ENCODE peak calls at places on chromosome 7, in seven cellular contexts. M is upper lobe of left lung; W is RWPE1; F is CD8-positive, alpha-beta memory T cell; L is PC-9; S is substantia nigra; Y is iPS DF 6.9. K is an unnamed sample.

GRCh38 chr7:27204851-27205322 is 5.0 kb upstream of the HOXA13 start:
- DNase-seq in M (peak; percentile 86), W (no peak), F (no peak), L (no peak), S (no peak), Y (no peak), K (no peak)

GRCh38 chr7:133955208-133955607 is 171.9 kb upstream of the LRGUK start:
- DNase-seq in M (no peak), W (no peak), F (no peak), L (no peak), S (no peak), Y (no peak), K (no peak)

GRCh38 chr7:47080816-47081215 is 501.1 kb downstream of the TNS3 start:
- DNase-seq in M (no peak), W (no peak), F (no peak), L (no peak), S (no peak), Y (no peak), K (no peak)

GRCh38 chr7:136919820-136920219 is 51.4 kb downstream of the CHRM2 start:
- DNase-seq in M (no peak), W (no peak), F (no peak), L (no peak), S (no peak), Y (no peak), K (no peak)

GRCh38 chr7:158963780-158964222 is 107.4 kb downstream of the DYNC2I1 start:
- DNase-seq in M (no peak), W (no peak), F (no peak), L (no peak), S (no peak), Y (no peak), K (no peak)

GRCh38 chr7:127954371-127954770 is 76.9 kb downstream of the LRRC4 start:
- DNase-seq in M (no peak), W (no peak), F (no peak), L (no peak), S (no peak), Y (no peak), K (no peak)

GRCh38 chr7:40921589-40922315 is 781.1 kb downstream of the INHBA start:
- DNase-seq in M (no peak), W (no peak), F (no peak), L (no peak), S (no peak), Y (no peak), K (no peak)

GRCh38 chr7:92987095-92987494 is 130.7 kb downstream of the SAMD9 start:
- DNase-seq in M (no peak), W (no peak), F (no peak), L (no peak), S (no peak), Y (no peak), K (no peak)

GRCh38 chr7:82080254-82080924 is 310.5 kb upstream of the HGF start:
- DNase-seq in M (no peak), W (no peak), F (no peak), L (no peak), S (no peak), Y (no peak), K (no peak)

GRCh38 chr7:82044497-82045080 is 274.7 kb upstream of the HGF start:
- DNase-seq in M (no peak), W (peak; percentile 13), F (no peak), L (peak; percentile 25), S (no peak), Y (no peak), K (peak; percentile 20)

GRCh38 chr7:155460926-155461613 is 3.1 kb downstream of the EN2 start:
- DNase-seq in M (peak; percentile 50), W (no peak), F (no peak), L (no peak), S (no peak), Y (no peak), K (no peak)

GRCh38 chr7:94127026-94127425 is 122.9 kb upstream of the BET1 start:
- DNase-seq in M (no peak), W (no peak), F (no peak), L (no peak), S (no peak), Y (no peak), K (no peak)

GRCh38 chr7:128405345-128406146 is 4.2 kb downstream of the IMPDH1 start:
- DNase-seq in M (peak; percentile 93), W (peak; percentile 67), F (peak; percentile 62), L (peak; percentile 58), S (no peak), Y (no peak), K (no peak)

GRCh38 chr7:5477723-5478531 is 54.3 kb upstream of the TNRC18 start:
- DNase-seq in M (no peak), W (no peak), F (no peak), L (no peak), S (no peak), Y (no peak), K (no peak)

GRCh38 chr7:43220250-43220649 is 107.8 kb downstream of the HECW1 start:
- DNase-seq in M (no peak), W (no peak), F (no peak), L (no peak), S (no peak), Y (no peak), K (no peak)

GRCh38 chr7:101915000-101915399 is 97.6 kb downstream of the CUX1 start:
- DNase-seq in M (no peak), W (no peak), F (no peak), L (no peak), S (no peak), Y (no peak), K (peak; percentile 59)

GRCh38 chr7:98569606-98570337 is 47.3 kb upstream of the NPTX2 start:
- DNase-seq in M (no peak), W (no peak), F (no peak), L (no peak), S (peak; percentile 32), Y (no peak), K (peak; percentile 47)

GRCh38 chr7:85104432-85105205 is 82.2 kb downstream of the SEMA3D start:
- DNase-seq in M (no peak), W (peak; percentile 17), F (no peak), L (no peak), S (no peak), Y (no peak), K (no peak)

GRCh38 chr7:31101544-31101943 is 49.4 kb downstream of the ADCYAP1R1 start:
- DNase-seq in M (no peak), W (no peak), F (no peak), L (no peak), S (no peak), Y (no peak), K (no peak)

GRCh38 chr7:4612237-4612636 is 69.9 kb upstream of the FOXK1 start:
- DNase-seq in M (no peak), W (no peak), F (no peak), L (no peak), S (no peak), Y (no peak), K (no peak)

GRCh38 chr7:41425926-41426325 is 277.0 kb downstream of the INHBA start:
- DNase-seq in M (no peak), W (peak; percentile 81), F (no peak), L (no peak), S (no peak), Y (no peak), K (no peak)

GRCh38 chr7:29202651-29203069 is 8.1 kb downstream of the CHN2 start:
- DNase-seq in M (no peak), W (no peak), F (no peak), L (no peak), S (no peak), Y (no peak), K (peak; percentile 24)

GRCh38 chr7:16838386-16838785 is 33.6 kb upstream of the AGR2 start:
- DNase-seq in M (no peak), W (no peak), F (no peak), L (no peak), S (no peak), Y (no peak), K (no peak)

GRCh38 chr7:41940760-41941343 is 238.0 kb upstream of the INHBA start:
- DNase-seq in M (no peak), W (peak; percentile 75), F (peak; percentile 10), L (peak; percentile 61), S (peak; percentile 11), Y (peak; percentile 72), K (peak; percentile 53)

GRCh38 chr7:31095286-31096197 is 43.4 kb downstream of the ADCYAP1R1 start:
- DNase-seq in M (no peak), W (no peak), F (no peak), L (no peak), S (no peak), Y (no peak), K (no peak)

GRCh38 chr7:66754541-66754940 is 14.0 kb downstream of the RABGEF1 start:
- DNase-seq in M (no peak), W (no peak), F (no peak), L (no peak), S (no peak), Y (no peak), K (no peak)
- H3K27ac ChIP-seq in M (no peak overlapping the region), W (peak overlapping the region; percentile 30), F (no peak overlapping the region), L (no peak overlapping the region), S (no peak overlapping the region), Y (no peak overlapping the region), K (no peak overlapping the region)

GRCh38 chr7:126001344-126001743 is 1071.7 kb upstream of the POT1 start:
- DNase-seq in M (no peak), W (no peak), F (no peak), L (no peak), S (no peak), Y (no peak), K (no peak)

GRCh38 chr7:126005064-126005463 is 1075.4 kb upstream of the POT1 start:
- DNase-seq in M (no peak), W (no peak), F (no peak), L (no peak), S (no peak), Y (no peak), K (no peak)
- H3K27ac ChIP-seq in M (no peak overlapping the region), W (no peak overlapping the region), F (no peak overlapping the region), L (no peak overlapping the region), S (no peak overlapping the region), Y (no peak overlapping the region), K (no peak overlapping the region)

GRCh38 chr7:144391823-144392255 is 11.7 kb downstream of the NOBOX start:
- DNase-seq in M (no peak), W (peak; percentile 49), F (no peak), L (peak; percentile 16), S (no peak), Y (peak; percentile 35), K (no peak)

GRCh38 chr7:144391014-144391413 is 12.5 kb downstream of the NOBOX start:
- DNase-seq in M (no peak), W (no peak), F (no peak), L (no peak), S (no peak), Y (no peak), K (no peak)

GRCh38 chr7:144386741-144387140 is 16.8 kb downstream of the NOBOX start:
- DNase-seq in M (no peak), W (no peak), F (no peak), L (no peak), S (no peak), Y (no peak), K (no peak)

GRCh38 chr7:144388950-144389349 is 14.5 kb downstream of the NOBOX start:
- DNase-seq in M (no peak), W (no peak), F (no peak), L (no peak), S (no peak), Y (no peak), K (no peak)

GRCh38 chr7:144390481-144390880 is 13.0 kb downstream of the NOBOX start:
- DNase-seq in M (no peak), W (no peak), F (no peak), L (no peak), S (no peak), Y (no peak), K (no peak)
- H3K27ac ChIP-seq in M (no peak overlapping the region), W (no peak overlapping the region), F (no peak overlapping the region), L (no peak overlapping the region), S (no peak overlapping the region), Y (no peak overlapping the region), K (no peak overlapping the region)

GRCh38 chr7:139059905-139060304 is 24.1 kb upstream of the ZC3HAV1L start:
- DNase-seq in M (no peak), W (no peak), F (no peak), L (no peak), S (no peak), Y (no peak), K (no peak)
- H3K27ac ChIP-seq in M (peak overlapping the region; percentile 48), W (no peak overlapping the region), F (no peak overlapping the region), L (no peak overlapping the region), S (no peak overlapping the region), Y (no peak overlapping the region), K (peak overlapping the region; percentile 66)

K was measured in gastrocnemius medialis.